ENCODE peak calls at places on chromosome 1, in four cellular contexts. Y is HEK293T, C is HuH-7.5, S is hippocampal formation. J is an unnamed sample.

GRCh38 chr1:37486680-37487618 is 12.6 kb downstream of the ZC3H12A start:
- DNase-seq in Y (peak; percentile 84), C (peak; percentile 71), S (peak; percentile 37), J (peak; percentile 21)

GRCh38 chr1:93419344-93419743 is 28.6 kb upstream of the FNBP1L start:
- DNase-seq in Y (no peak), S (no peak), C (no peak), J (no peak)

GRCh38 chr1:6083801-6084467 is 38.2 kb downstream of the KCNAB2 start:
- DNase-seq in Y (no peak), S (peak; percentile 16), C (no peak), J (no peak)

GRCh38 chr1:208043690-208044089 is 132.8 kb upstream of the CD34 start:
- DNase-seq in Y (no peak), S (no peak), C (no peak), J (no peak)

GRCh38 chr1:185864331-185864730 is 130.1 kb downstream of the HMCN1 start:
- DNase-seq in Y (no peak), C (no peak), S (no peak), J (no peak)

GRCh38 chr1:74933500-74933899 is 200.5 kb downstream of the TYW3 start:
- DNase-seq in C (no peak), S (no peak), Y (no peak), J (no peak)

GRCh38 chr1:55639051-55639450 is 423.9 kb upstream of the USP24 start:
- DNase-seq in Y (no peak), S (no peak), C (no peak), J (no peak)

GRCh38 chr1:167898578-167899222 is 15.2 kb downstream of the ADCY10 start:
- DNase-seq in C (no peak), S (no peak), Y (no peak), J (no peak)

GRCh38 chr1:31429583-31429982 is 16.6 kb downstream of the SERINC2 start:
- DNase-seq in Y (no peak), C (no peak), S (no peak), J (no peak)

GRCh38 chr1:42370876-42371549 is 9.6 kb upstream of the RIMKLA start:
- DNase-seq in Y (no peak), S (no peak), C (no peak), J (no peak)

GRCh38 chr1:89994231-89994804 is 592 bp upstream of the ZNF326 start:
- DNase-seq in Y (no peak), C (no peak), S (no peak), J (no peak)

GRCh38 chr1:97875996-97876395 is 44.8 kb downstream of the DPYD start:
- DNase-seq in C (no peak), Y (no peak), S (no peak), J (no peak)

GRCh38 chr1:205298191-205298994 is 23.2 kb downstream of the NUAK2 start:
- DNase-seq in S (no peak), Y (peak; percentile 56), C (no peak), J (no peak)

GRCh38 chr1:41003640-41004220 is 17.8 kb downstream of the SLFNL1 start:
- DNase-seq in Y (peak; percentile 34), C (no peak), S (peak; percentile 83), J (peak; percentile 83)

GRCh38 chr1:33260435-33260980 is 4.2 kb downstream of the ZNF362 start:
- DNase-seq in C (no peak), Y (no peak), S (no peak), J (no peak)

GRCh38 chr1:12604114-12604874 is 13.7 kb downstream of the DHRS3 start:
- DNase-seq in Y (no peak), S (no peak), C (peak; percentile 86), J (no peak)

GRCh38 chr1:232575524-232576040 is 54.4 kb downstream of the SIPA1L2 start:
- DNase-seq in Y (no peak), C (no peak), S (no peak), J (no peak)

GRCh38 chr1:116359060-116359830 is 13.8 kb upstream of the ATP1A1 start:
- DNase-seq in Y (no peak), S (no peak), C (no peak), J (no peak)

GRCh38 chr1:31523012-31523411 is 53.3 kb upstream of the TINAGL1 start:
- DNase-seq in Y (no peak), S (no peak), C (no peak), J (no peak)

GRCh38 chr1:43434256-43434655 is 19.5 kb downstream of the HYI start:
- DNase-seq in S (no peak), Y (no peak), C (no peak), J (no peak)

GRCh38 chr1:25031966-25032667 is 102.0 kb upstream of the RUNX3 start:
- DNase-seq in Y (no peak), S (no peak), C (no peak), J (no peak)

GRCh38 chr1:167752219-167752985 is 30.6 kb downstream of the MPZL1 start:
- DNase-seq in C (no peak), S (no peak), Y (no peak), J (no peak)

GRCh38 chr1:155729031-155729898 is 40.4 kb downstream of the DAP3 start:
- DNase-seq in C (peak; percentile 25), Y (peak; percentile 64), S (peak; percentile 49), J (peak; percentile 56)

GRCh38 chr1:246647113-246647512 is 77.1 kb upstream of the SCCPDH start:
- DNase-seq in C (peak; percentile 33), Y (peak; percentile 37), S (peak; percentile 62), J (peak; percentile 55)

GRCh38 chr1:27027575-27028250 is 15.1 kb upstream of the TENT5B start:
- DNase-seq in Y (no peak), C (no peak), S (no peak), J (no peak)

GRCh38 chr1:6490181-6491075 is 1.0 kb downstream of the PLEKHG5 start:
- DNase-seq in Y (peak; percentile 78), S (no peak), C (peak; percentile 89), J (peak; percentile 37)

GRCh38 chr1:246126580-246126979 is 380.5 kb downstream of the SMYD3 start:
- DNase-seq in Y (no peak), C (no peak), S (no peak), J (no peak)

GRCh38 chr1:1058088-1058905 is 15.8 kb downstream of the RNF223 start:
- DNase-seq in S (no peak), Y (no peak), C (peak; percentile 88), J (no peak)

GRCh38 chr1:25617626-25618432 is 1.2 kb downstream of the MAN1C1 start:
- DNase-seq in Y (no peak), C (no peak), S (no peak), J (no peak)

GRCh38 chr1:102838016-102838415 is 270.3 kb downstream of the COL11A1 start:
- DNase-seq in Y (no peak), S (no peak), C (no peak), J (no peak)

GRCh38 chr1:94258873-94259331 is 21.5 kb upstream of the ARHGAP29 start:
- DNase-seq in Y (no peak), C (peak; percentile 42), S (no peak), J (no peak)

GRCh38 chr1:39825432-39825941 is 36.8 kb upstream of the BMP8B start:
- DNase-seq in C (no peak), Y (no peak), S (no peak), J (no peak)

GRCh38 chr1:20413136-20413790 is 72.7 kb downstream of the CAMK2N1 start:
- DNase-seq in C (no peak), Y (no peak), S (no peak), J (no peak)

GRCh38 chr1:173205146-173206051 is 1.7 kb downstream of the TNFSF4 start:
- DNase-seq in C (no peak), S (no peak), Y (no peak), J (no peak)

GRCh38 chr1:170666661-170667060 is 2.7 kb downstream of the PRRX1 start:
- DNase-seq in Y (no peak), S (no peak), C (no peak), J (no peak)

GRCh38 chr1:112700290-112701226 is 6.4 kb downstream of the RHOC start:
- DNase-seq in S (peak; percentile 82), Y (peak; percentile 91), C (peak; percentile 78), J (peak; percentile 91)

GRCh38 chr1:239914827-239915231 is 176.9 kb upstream of the FMN2 start:
- DNase-seq in C (no peak), Y (no peak), S (no peak), J (no peak)

GRCh38 chr1:207025144-207025880 is 7.2 kb downstream of the C1orf116 start:
- DNase-seq in S (no peak), Y (no peak), C (no peak), J (no peak)

GRCh38 chr1:15311886-15312285 is 64.9 kb downstream of the FHAD1 start:
- DNase-seq in C (no peak), S (no peak), Y (no peak), J (no peak)